ENCODE peak calls at places on chromosome 14, in seven cellular contexts. D is HCEC 1CT, K is SK-N-DZ, O is lung microvascular endothelial cell, S is A172, W is fibroblast of the aortic adventitia, B is occipital lobe. E is an unnamed sample.

GRCh38 chr14:22505751-22506710 is 83.0 kb downstream of the DAD1 start:
- DNase-seq in W (no peak), K (no peak), S (no peak), B (no peak), O (no peak), D (no peak), E (no peak)

GRCh38 chr14:64656986-64657385 is 47.2 kb upstream of the PLEKHG3 start:
- DNase-seq in B (no peak), K (no peak), W (peak; percentile 83), S (no peak), O (peak; percentile 35), D (no peak), E (peak; percentile 86)

GRCh38 chr14:76306131-76306530 is 69.8 kb upstream of the ESRRB start:
- DNase-seq in B (no peak), S (no peak), W (no peak), O (no peak), K (no peak), D (no peak), E (no peak)

GRCh38 chr14:103624860-103625259 is 4.2 kb upstream of the KLC1 start:
- DNase-seq in B (no peak), O (peak; percentile 66), S (peak; percentile 82), W (peak; percentile 83), K (no peak), D (peak; percentile 73), E (peak; percentile 89)

GRCh38 chr14:43647302-43647701 is 859.8 kb downstream of the FSCB start:
- DNase-seq in B (no peak), K (no peak), D (no peak), W (peak; percentile 1), O (no peak), S (no peak), E (no peak)

GRCh38 chr14:99966912-99967311 is 98.3 kb upstream of the EVL start:
- DNase-seq in D (no peak), B (no peak), W (no peak), O (no peak), K (no peak), S (no peak), E (no peak)

GRCh38 chr14:51609251-51609986 is 42.3 kb upstream of the FRMD6 start:
- DNase-seq in B (no peak), W (no peak), O (no peak), K (no peak), S (no peak), D (no peak), E (no peak)

GRCh38 chr14:104977008-104977680 is 1.0 kb downstream of the AHNAK2 start:
- DNase-seq in D (no peak), B (no peak), S (peak; percentile 73), O (no peak), W (no peak), K (no peak), E (no peak)

GRCh38 chr14:100015251-100015655 is 50.0 kb upstream of the EVL start:
- DNase-seq in O (no peak), W (no peak), D (no peak), K (no peak), B (no peak), S (no peak), E (no peak)

GRCh38 chr14:96501383-96501745 is 818 bp upstream of the PAPOLA start:
- DNase-seq in K (no peak), S (no peak), B (no peak), O (no peak), W (no peak), D (no peak), E (peak; percentile 16)

GRCh38 chr14:95156765-95157194 is 549 bp downstream of the DICER1 start:
- DNase-seq in D (peak; percentile 16), O (peak; percentile 49), B (peak; percentile 35), S (no peak), K (no peak), W (peak; percentile 14), E (peak; percentile 69)

GRCh38 chr14:103483600-103483999 is 39.0 kb downstream of the CKB start:
- DNase-seq in K (no peak), B (no peak), S (peak; percentile 69), O (peak; percentile 64), W (peak; percentile 88), D (peak; percentile 88), E (peak; percentile 57)

GRCh38 chr14:73245401-73246325 is 8.4 kb downstream of the PAPLN start:
- DNase-seq in W (peak; percentile 54), B (no peak), S (no peak), D (no peak), O (peak; percentile 52), K (no peak), E (peak; percentile 81)

GRCh38 chr14:61476737-61477410 is 155.5 kb downstream of the PRKCH start:
- DNase-seq in W (peak; percentile 98), D (peak; percentile 99), S (no peak), K (no peak), O (peak; percentile 93), B (no peak), E (peak; percentile 31)

GRCh38 chr14:36346052-36346451 is 25.6 kb upstream of the MBIP start:
- DNase-seq in O (no peak), D (no peak), S (no peak), K (no peak), W (no peak), B (no peak), E (no peak)

E was measured in GM03348.